ENCODE peak calls at places on chromosomes 3 and 15, in nine cellular contexts. One of them, this sample, is unnamed.
A peak's percentile ranks its signal among the peaks of the same experiment; 100 is the strongest.

GRCh38 chr15:35698978-35699377 is 153.0 kb upstream of the DPH6 start:
- DNase-seq in fibroblast of the conjunctiva: no peak
- DNase-seq in AG04450: no peak
- DNase-seq in activated CD8-positive, alpha-beta T cell treated with anti-CD3 and anti-CD28 coated beads for 36 hours: no peak
- DNase-seq in NCI-H1436 treated with DMSO at 0.1 percent for 48 hours: peak; percentile 48
- DNase-seq in caudate nucleus: no peak
- DNase-seq in activated T-cell treated with anti-CD3 and anti-CD28 coated beads for 1 hour: no peak
- DNase-seq in AG09309: no peak
- DNase-seq in stimulated activated CD4-positive, alpha-beta T cell treated with anti-CD3 and anti-CD28 coated beads, Interleukin-4, amount 100 ng/mL, for 24 hours: no peak
- DNase-seq in this sample: no peak

GRCh38 chr3:10570196-10570946 is 65.0 kb upstream of the ATP2B2 start:
- DNase-seq in fibroblast of the conjunctiva: no peak
- DNase-seq in AG04450: no peak
- DNase-seq in activated CD8-positive, alpha-beta T cell treated with anti-CD3 and anti-CD28 coated beads for 36 hours: no peak
- DNase-seq in NCI-H1436 treated with DMSO at 0.1 percent for 48 hours: no peak
- DNase-seq in caudate nucleus: peak; percentile 25
- DNase-seq in activated T-cell treated with anti-CD3 and anti-CD28 coated beads for 1 hour: no peak
- DNase-seq in AG09309: no peak
- DNase-seq in stimulated activated CD4-positive, alpha-beta T cell treated with anti-CD3 and anti-CD28 coated beads, Interleukin-4, amount 100 ng/mL, for 24 hours: no peak
- DNase-seq in this sample: no peak

GRCh38 chr3:43619593-43619992 is 2.2 kb downstream of the ANO10 start:
- DNase-seq in fibroblast of the conjunctiva: no peak
- DNase-seq in AG04450: no peak
- DNase-seq in activated CD8-positive, alpha-beta T cell treated with anti-CD3 and anti-CD28 coated beads for 36 hours: no peak
- DNase-seq in NCI-H1436 treated with DMSO at 0.1 percent for 48 hours: no peak
- DNase-seq in caudate nucleus: no peak
- DNase-seq in activated T-cell treated with anti-CD3 and anti-CD28 coated beads for 1 hour: no peak
- DNase-seq in AG09309: no peak
- DNase-seq in stimulated activated CD4-positive, alpha-beta T cell treated with anti-CD3 and anti-CD28 coated beads, Interleukin-4, amount 100 ng/mL, for 24 hours: no peak
- DNase-seq in this sample: no peak

GRCh38 chr3:16103472-16103871 is 71.0 kb upstream of the GALNT15 start:
- DNase-seq in fibroblast of the conjunctiva: no peak
- DNase-seq in AG04450: peak; percentile 74
- DNase-seq in activated CD8-positive, alpha-beta T cell treated with anti-CD3 and anti-CD28 coated beads for 36 hours: no peak
- DNase-seq in NCI-H1436 treated with DMSO at 0.1 percent for 48 hours: no peak
- DNase-seq in caudate nucleus: no peak
- DNase-seq in activated T-cell treated with anti-CD3 and anti-CD28 coated beads for 1 hour: no peak
- DNase-seq in AG09309: no peak
- DNase-seq in stimulated activated CD4-positive, alpha-beta T cell treated with anti-CD3 and anti-CD28 coated beads, Interleukin-4, amount 100 ng/mL, for 24 hours: no peak
- DNase-seq in this sample: no peak

GRCh38 chr3:32844914-32845313 is 27.1 kb downstream of the TRIM71 start:
- DNase-seq in fibroblast of the conjunctiva: no peak
- DNase-seq in AG04450: no peak
- DNase-seq in activated CD8-positive, alpha-beta T cell treated with anti-CD3 and anti-CD28 coated beads for 36 hours: no peak
- DNase-seq in NCI-H1436 treated with DMSO at 0.1 percent for 48 hours: no peak
- DNase-seq in caudate nucleus: no peak
- DNase-seq in activated T-cell treated with anti-CD3 and anti-CD28 coated beads for 1 hour: no peak
- DNase-seq in AG09309: no peak
- DNase-seq in stimulated activated CD4-positive, alpha-beta T cell treated with anti-CD3 and anti-CD28 coated beads, Interleukin-4, amount 100 ng/mL, for 24 hours: no peak
- DNase-seq in this sample: no peak

GRCh38 chr3:194537732-194538247 is 51.0 kb upstream of the ATP13A3 start:
- DNase-seq in fibroblast of the conjunctiva: no peak
- DNase-seq in AG04450: no peak
- DNase-seq in activated CD8-positive, alpha-beta T cell treated with anti-CD3 and anti-CD28 coated beads for 36 hours: no peak
- DNase-seq in NCI-H1436 treated with DMSO at 0.1 percent for 48 hours: no peak
- DNase-seq in caudate nucleus: no peak
- DNase-seq in activated T-cell treated with anti-CD3 and anti-CD28 coated beads for 1 hour: no peak
- DNase-seq in AG09309: no peak
- DNase-seq in stimulated activated CD4-positive, alpha-beta T cell treated with anti-CD3 and anti-CD28 coated beads, Interleukin-4, amount 100 ng/mL, for 24 hours: no peak
- DNase-seq in this sample: no peak

GRCh38 chr3:150605998-150606641 is 3.0 kb downstream of the SELENOT start:
- DNase-seq in fibroblast of the conjunctiva: no peak
- DNase-seq in AG04450: no peak
- DNase-seq in activated CD8-positive, alpha-beta T cell treated with anti-CD3 and anti-CD28 coated beads for 36 hours: no peak
- DNase-seq in NCI-H1436 treated with DMSO at 0.1 percent for 48 hours: no peak
- DNase-seq in caudate nucleus: no peak
- DNase-seq in activated T-cell treated with anti-CD3 and anti-CD28 coated beads for 1 hour: no peak
- DNase-seq in AG09309: no peak
- DNase-seq in stimulated activated CD4-positive, alpha-beta T cell treated with anti-CD3 and anti-CD28 coated beads, Interleukin-4, amount 100 ng/mL, for 24 hours: no peak
- DNase-seq in this sample: no peak

GRCh38 chr15:68609618-68610017 is 30.8 kb downstream of the CORO2B start:
- DNase-seq in fibroblast of the conjunctiva: peak; percentile 82
- DNase-seq in AG04450: no peak
- DNase-seq in activated CD8-positive, alpha-beta T cell treated with anti-CD3 and anti-CD28 coated beads for 36 hours: no peak
- DNase-seq in NCI-H1436 treated with DMSO at 0.1 percent for 48 hours: no peak
- DNase-seq in caudate nucleus: no peak
- DNase-seq in activated T-cell treated with anti-CD3 and anti-CD28 coated beads for 1 hour: no peak
- DNase-seq in AG09309: no peak
- DNase-seq in stimulated activated CD4-positive, alpha-beta T cell treated with anti-CD3 and anti-CD28 coated beads, Interleukin-4, amount 100 ng/mL, for 24 hours: no peak
- DNase-seq in this sample: no peak

GRCh38 chr3:113532698-113533533 is 561 bp downstream of the SIDT1 start:
- DNase-seq in fibroblast of the conjunctiva: no peak
- DNase-seq in AG04450: no peak
- DNase-seq in activated CD8-positive, alpha-beta T cell treated with anti-CD3 and anti-CD28 coated beads for 36 hours: peak; percentile 63
- DNase-seq in NCI-H1436 treated with DMSO at 0.1 percent for 48 hours: no peak
- DNase-seq in caudate nucleus: no peak
- DNase-seq in activated T-cell treated with anti-CD3 and anti-CD28 coated beads for 1 hour: peak; percentile 33
- DNase-seq in AG09309: no peak
- DNase-seq in stimulated activated CD4-positive, alpha-beta T cell treated with anti-CD3 and anti-CD28 coated beads, Interleukin-4, amount 100 ng/mL, for 24 hours: peak; percentile 46
- DNase-seq in this sample: peak; percentile 10

GRCh38 chr3:171865191-171865865 is 22.2 kb downstream of the TMEM212 start:
- DNase-seq in fibroblast of the conjunctiva: no peak
- DNase-seq in AG04450: no peak
- DNase-seq in activated CD8-positive, alpha-beta T cell treated with anti-CD3 and anti-CD28 coated beads for 36 hours: no peak
- DNase-seq in NCI-H1436 treated with DMSO at 0.1 percent for 48 hours: no peak
- DNase-seq in caudate nucleus: no peak
- DNase-seq in activated T-cell treated with anti-CD3 and anti-CD28 coated beads for 1 hour: no peak
- DNase-seq in AG09309: no peak
- DNase-seq in stimulated activated CD4-positive, alpha-beta T cell treated with anti-CD3 and anti-CD28 coated beads, Interleukin-4, amount 100 ng/mL, for 24 hours: no peak
- DNase-seq in this sample: no peak

GRCh38 chr15:71709808-71710418 is 100.4 kb upstream of the NR2E3 start:
- DNase-seq in fibroblast of the conjunctiva: no peak
- DNase-seq in AG04450: no peak
- DNase-seq in activated CD8-positive, alpha-beta T cell treated with anti-CD3 and anti-CD28 coated beads for 36 hours: no peak
- DNase-seq in NCI-H1436 treated with DMSO at 0.1 percent for 48 hours: no peak
- DNase-seq in caudate nucleus: no peak
- DNase-seq in activated T-cell treated with anti-CD3 and anti-CD28 coated beads for 1 hour: no peak
- DNase-seq in AG09309: no peak
- DNase-seq in stimulated activated CD4-positive, alpha-beta T cell treated with anti-CD3 and anti-CD28 coated beads, Interleukin-4, amount 100 ng/mL, for 24 hours: no peak
- DNase-seq in this sample: no peak

GRCh38 chr3:170751083-170751893 is 118.7 kb downstream of the RPL22L1 start:
- DNase-seq in fibroblast of the conjunctiva: peak; percentile 91
- DNase-seq in AG04450: peak; percentile 63
- DNase-seq in activated CD8-positive, alpha-beta T cell treated with anti-CD3 and anti-CD28 coated beads for 36 hours: no peak
- DNase-seq in NCI-H1436 treated with DMSO at 0.1 percent for 48 hours: no peak
- DNase-seq in caudate nucleus: no peak
- DNase-seq in activated T-cell treated with anti-CD3 and anti-CD28 coated beads for 1 hour: no peak
- DNase-seq in AG09309: peak; percentile 68
- DNase-seq in stimulated activated CD4-positive, alpha-beta T cell treated with anti-CD3 and anti-CD28 coated beads, Interleukin-4, amount 100 ng/mL, for 24 hours: no peak
- DNase-seq in this sample: no peak

GRCh38 chr15:70526221-70526973 is 237.0 kb downstream of the UACA start:
- DNase-seq in fibroblast of the conjunctiva: peak; percentile 34
- DNase-seq in AG04450: no peak
- DNase-seq in activated CD8-positive, alpha-beta T cell treated with anti-CD3 and anti-CD28 coated beads for 36 hours: peak; percentile 60
- DNase-seq in NCI-H1436 treated with DMSO at 0.1 percent for 48 hours: peak; percentile 98
- DNase-seq in caudate nucleus: no peak
- DNase-seq in activated T-cell treated with anti-CD3 and anti-CD28 coated beads for 1 hour: no peak
- DNase-seq in AG09309: peak; percentile 63
- DNase-seq in stimulated activated CD4-positive, alpha-beta T cell treated with anti-CD3 and anti-CD28 coated beads, Interleukin-4, amount 100 ng/mL, for 24 hours: peak; percentile 28
- DNase-seq in this sample: no peak

GRCh38 chr15:31197497-31198414 is 96.2 kb upstream of the TRPM1 start:
- DNase-seq in fibroblast of the conjunctiva: no peak
- DNase-seq in AG04450: no peak
- DNase-seq in activated CD8-positive, alpha-beta T cell treated with anti-CD3 and anti-CD28 coated beads for 36 hours: peak; percentile 59
- DNase-seq in NCI-H1436 treated with DMSO at 0.1 percent for 48 hours: no peak
- DNase-seq in caudate nucleus: no peak
- DNase-seq in activated T-cell treated with anti-CD3 and anti-CD28 coated beads for 1 hour: peak; percentile 39
- DNase-seq in AG09309: no peak
- DNase-seq in stimulated activated CD4-positive, alpha-beta T cell treated with anti-CD3 and anti-CD28 coated beads, Interleukin-4, amount 100 ng/mL, for 24 hours: peak; percentile 43
- DNase-seq in this sample: peak; percentile 48

GRCh38 chr15:70853855-70854668 is at the start of gene LARP6:
- DNase-seq in fibroblast of the conjunctiva: no peak
- DNase-seq in AG04450: no peak
- DNase-seq in activated CD8-positive, alpha-beta T cell treated with anti-CD3 and anti-CD28 coated beads for 36 hours: peak; percentile 13
- DNase-seq in NCI-H1436 treated with DMSO at 0.1 percent for 48 hours: no peak
- DNase-seq in caudate nucleus: peak; percentile 44
- DNase-seq in activated T-cell treated with anti-CD3 and anti-CD28 coated beads for 1 hour: no peak
- DNase-seq in AG09309: no peak
- DNase-seq in stimulated activated CD4-positive, alpha-beta T cell treated with anti-CD3 and anti-CD28 coated beads, Interleukin-4, amount 100 ng/mL, for 24 hours: no peak
- DNase-seq in this sample: no peak

GRCh38 chr3:154364849-154365248 is 40.6 kb upstream of the DHX36 start:
- DNase-seq in fibroblast of the conjunctiva: no peak
- DNase-seq in AG04450: no peak
- DNase-seq in activated CD8-positive, alpha-beta T cell treated with anti-CD3 and anti-CD28 coated beads for 36 hours: no peak
- DNase-seq in NCI-H1436 treated with DMSO at 0.1 percent for 48 hours: no peak
- DNase-seq in caudate nucleus: no peak
- DNase-seq in activated T-cell treated with anti-CD3 and anti-CD28 coated beads for 1 hour: no peak
- DNase-seq in AG09309: no peak
- DNase-seq in stimulated activated CD4-positive, alpha-beta T cell treated with anti-CD3 and anti-CD28 coated beads, Interleukin-4, amount 100 ng/mL, for 24 hours: no peak
- DNase-seq in this sample: no peak

GRCh38 chr15:65370885-65371284 is 6.9 kb downstream of the IGDCC3 start:
- DNase-seq in fibroblast of the conjunctiva: no peak
- DNase-seq in AG04450: no peak
- DNase-seq in activated CD8-positive, alpha-beta T cell treated with anti-CD3 and anti-CD28 coated beads for 36 hours: no peak
- DNase-seq in NCI-H1436 treated with DMSO at 0.1 percent for 48 hours: no peak
- DNase-seq in caudate nucleus: no peak
- DNase-seq in activated T-cell treated with anti-CD3 and anti-CD28 coated beads for 1 hour: no peak
- DNase-seq in AG09309: no peak
- DNase-seq in stimulated activated CD4-positive, alpha-beta T cell treated with anti-CD3 and anti-CD28 coated beads, Interleukin-4, amount 100 ng/mL, for 24 hours: no peak
- DNase-seq in this sample: no peak

GRCh38 chr15:84598250-84598649 is 2.6 kb upstream of the ZSCAN2 start:
- DNase-seq in fibroblast of the conjunctiva: no peak
- DNase-seq in AG04450: no peak
- DNase-seq in activated CD8-positive, alpha-beta T cell treated with anti-CD3 and anti-CD28 coated beads for 36 hours: peak; percentile 31
- DNase-seq in NCI-H1436 treated with DMSO at 0.1 percent for 48 hours: peak; percentile 0
- DNase-seq in caudate nucleus: no peak
- DNase-seq in activated T-cell treated with anti-CD3 and anti-CD28 coated beads for 1 hour: no peak
- DNase-seq in AG09309: no peak
- DNase-seq in stimulated activated CD4-positive, alpha-beta T cell treated with anti-CD3 and anti-CD28 coated beads, Interleukin-4, amount 100 ng/mL, for 24 hours: peak; percentile 8
- DNase-seq in this sample: no peak

GRCh38 chr3:12817341-12817705 is 20.8 kb downstream of the CAND2 start:
- DNase-seq in fibroblast of the conjunctiva: no peak
- DNase-seq in AG04450: no peak
- DNase-seq in activated CD8-positive, alpha-beta T cell treated with anti-CD3 and anti-CD28 coated beads for 36 hours: no peak
- DNase-seq in NCI-H1436 treated with DMSO at 0.1 percent for 48 hours: no peak
- DNase-seq in caudate nucleus: no peak
- DNase-seq in activated T-cell treated with anti-CD3 and anti-CD28 coated beads for 1 hour: no peak
- DNase-seq in AG09309: no peak
- DNase-seq in stimulated activated CD4-positive, alpha-beta T cell treated with anti-CD3 and anti-CD28 coated beads, Interleukin-4, amount 100 ng/mL, for 24 hours: no peak
- DNase-seq in this sample: no peak

GRCh38 chr15:34729886-34730285 is 24.9 kb downstream of the GJD2 start:
- DNase-seq in fibroblast of the conjunctiva: no peak
- DNase-seq in AG04450: no peak
- DNase-seq in activated CD8-positive, alpha-beta T cell treated with anti-CD3 and anti-CD28 coated beads for 36 hours: no peak
- DNase-seq in NCI-H1436 treated with DMSO at 0.1 percent for 48 hours: no peak
- DNase-seq in caudate nucleus: no peak
- DNase-seq in activated T-cell treated with anti-CD3 and anti-CD28 coated beads for 1 hour: no peak
- DNase-seq in AG09309: no peak
- DNase-seq in stimulated activated CD4-positive, alpha-beta T cell treated with anti-CD3 and anti-CD28 coated beads, Interleukin-4, amount 100 ng/mL, for 24 hours: no peak
- DNase-seq in this sample: no peak

GRCh38 chr15:40925863-40926658 is 3.1 kb upstream of the DLL4 start:
- DNase-seq in fibroblast of the conjunctiva: no peak
- DNase-seq in AG04450: no peak
- DNase-seq in activated CD8-positive, alpha-beta T cell treated with anti-CD3 and anti-CD28 coated beads for 36 hours: peak; percentile 29
- DNase-seq in NCI-H1436 treated with DMSO at 0.1 percent for 48 hours: no peak
- DNase-seq in caudate nucleus: peak; percentile 40
- DNase-seq in activated T-cell treated with anti-CD3 and anti-CD28 coated beads for 1 hour: no peak
- DNase-seq in AG09309: no peak
- DNase-seq in stimulated activated CD4-positive, alpha-beta T cell treated with anti-CD3 and anti-CD28 coated beads, Interleukin-4, amount 100 ng/mL, for 24 hours: no peak
- DNase-seq in this sample: no peak

GRCh38 chr3:125148836-125149235 is 63.7 kb downstream of the SLC12A8 start:
- DNase-seq in fibroblast of the conjunctiva: no peak
- DNase-seq in AG04450: no peak
- DNase-seq in activated CD8-positive, alpha-beta T cell treated with anti-CD3 and anti-CD28 coated beads for 36 hours: peak; percentile 37
- DNase-seq in NCI-H1436 treated with DMSO at 0.1 percent for 48 hours: no peak
- DNase-seq in caudate nucleus: no peak
- DNase-seq in activated T-cell treated with anti-CD3 and anti-CD28 coated beads for 1 hour: no peak
- DNase-seq in AG09309: no peak
- DNase-seq in stimulated activated CD4-positive, alpha-beta T cell treated with anti-CD3 and anti-CD28 coated beads, Interleukin-4, amount 100 ng/mL, for 24 hours: no peak
- DNase-seq in this sample: no peak

GRCh38 chr3:126419151-126419703 is 24.5 kb downstream of the CFAP100 start:
- DNase-seq in fibroblast of the conjunctiva: no peak
- DNase-seq in AG04450: no peak
- DNase-seq in activated CD8-positive, alpha-beta T cell treated with anti-CD3 and anti-CD28 coated beads for 36 hours: no peak
- DNase-seq in NCI-H1436 treated with DMSO at 0.1 percent for 48 hours: no peak
- DNase-seq in caudate nucleus: no peak
- DNase-seq in activated T-cell treated with anti-CD3 and anti-CD28 coated beads for 1 hour: no peak
- DNase-seq in AG09309: no peak
- DNase-seq in stimulated activated CD4-positive, alpha-beta T cell treated with anti-CD3 and anti-CD28 coated beads, Interleukin-4, amount 100 ng/mL, for 24 hours: no peak
- DNase-seq in this sample: no peak

GRCh38 chr15:48560321-48561051 is 85.0 kb downstream of the FBN1 start:
- DNase-seq in fibroblast of the conjunctiva: peak; percentile 73
- DNase-seq in AG04450: no peak
- DNase-seq in activated CD8-positive, alpha-beta T cell treated with anti-CD3 and anti-CD28 coated beads for 36 hours: no peak
- DNase-seq in NCI-H1436 treated with DMSO at 0.1 percent for 48 hours: no peak
- DNase-seq in caudate nucleus: no peak
- DNase-seq in activated T-cell treated with anti-CD3 and anti-CD28 coated beads for 1 hour: no peak
- DNase-seq in AG09309: no peak
- DNase-seq in stimulated activated CD4-positive, alpha-beta T cell treated with anti-CD3 and anti-CD28 coated beads, Interleukin-4, amount 100 ng/mL, for 24 hours: no peak
- DNase-seq in this sample: no peak

GRCh38 chr3:16055606-16056209 is 118.8 kb upstream of the GALNT15 start:
- DNase-seq in fibroblast of the conjunctiva: no peak
- DNase-seq in AG04450: no peak
- DNase-seq in activated CD8-positive, alpha-beta T cell treated with anti-CD3 and anti-CD28 coated beads for 36 hours: no peak
- DNase-seq in NCI-H1436 treated with DMSO at 0.1 percent for 48 hours: no peak
- DNase-seq in caudate nucleus: no peak
- DNase-seq in activated T-cell treated with anti-CD3 and anti-CD28 coated beads for 1 hour: no peak
- DNase-seq in AG09309: no peak
- DNase-seq in stimulated activated CD4-positive, alpha-beta T cell treated with anti-CD3 and anti-CD28 coated beads, Interleukin-4, amount 100 ng/mL, for 24 hours: no peak
- DNase-seq in this sample: no peak

GRCh38 chr3:184568918-184569829 is 7.6 kb downstream of the EPHB3 start:
- DNase-seq in fibroblast of the conjunctiva: peak; percentile 97
- DNase-seq in AG04450: peak; percentile 95
- DNase-seq in activated CD8-positive, alpha-beta T cell treated with anti-CD3 and anti-CD28 coated beads for 36 hours: peak; percentile 24
- DNase-seq in NCI-H1436 treated with DMSO at 0.1 percent for 48 hours: no peak
- DNase-seq in caudate nucleus: peak; percentile 45
- DNase-seq in activated T-cell treated with anti-CD3 and anti-CD28 coated beads for 1 hour: no peak
- DNase-seq in AG09309: peak; percentile 94
- DNase-seq in stimulated activated CD4-positive, alpha-beta T cell treated with anti-CD3 and anti-CD28 coated beads, Interleukin-4, amount 100 ng/mL, for 24 hours: peak; percentile 16
- DNase-seq in this sample: no peak

GRCh38 chr15:66720206-66721010 is 18.4 kb downstream of the SMAD6 start:
- DNase-seq in fibroblast of the conjunctiva: no peak
- DNase-seq in AG04450: no peak
- DNase-seq in activated CD8-positive, alpha-beta T cell treated with anti-CD3 and anti-CD28 coated beads for 36 hours: peak; percentile 69
- DNase-seq in NCI-H1436 treated with DMSO at 0.1 percent for 48 hours: no peak
- DNase-seq in caudate nucleus: no peak
- DNase-seq in activated T-cell treated with anti-CD3 and anti-CD28 coated beads for 1 hour: no peak
- DNase-seq in AG09309: peak; percentile 61
- DNase-seq in stimulated activated CD4-positive, alpha-beta T cell treated with anti-CD3 and anti-CD28 coated beads, Interleukin-4, amount 100 ng/mL, for 24 hours: no peak
- DNase-seq in this sample: no peak

GRCh38 chr15:69533504-69533903 is 80.9 kb downstream of the RPLP1 start:
- DNase-seq in fibroblast of the conjunctiva: no peak
- DNase-seq in AG04450: no peak
- DNase-seq in activated CD8-positive, alpha-beta T cell treated with anti-CD3 and anti-CD28 coated beads for 36 hours: no peak
- DNase-seq in NCI-H1436 treated with DMSO at 0.1 percent for 48 hours: no peak
- DNase-seq in caudate nucleus: no peak
- DNase-seq in activated T-cell treated with anti-CD3 and anti-CD28 coated beads for 1 hour: no peak
- DNase-seq in AG09309: no peak
- DNase-seq in stimulated activated CD4-positive, alpha-beta T cell treated with anti-CD3 and anti-CD28 coated beads, Interleukin-4, amount 100 ng/mL, for 24 hours: no peak
- DNase-seq in this sample: no peak

GRCh38 chr3:159882784-159883779 is 105.6 kb upstream of the IL12A start:
- DNase-seq in fibroblast of the conjunctiva: peak; percentile 30
- DNase-seq in AG04450: peak; percentile 84
- DNase-seq in activated CD8-positive, alpha-beta T cell treated with anti-CD3 and anti-CD28 coated beads for 36 hours: no peak
- DNase-seq in NCI-H1436 treated with DMSO at 0.1 percent for 48 hours: peak; percentile 71
- DNase-seq in caudate nucleus: no peak
- DNase-seq in activated T-cell treated with anti-CD3 and anti-CD28 coated beads for 1 hour: no peak
- DNase-seq in AG09309: no peak
- DNase-seq in stimulated activated CD4-positive, alpha-beta T cell treated with anti-CD3 and anti-CD28 coated beads, Interleukin-4, amount 100 ng/mL, for 24 hours: no peak
- DNase-seq in this sample: no peak

GRCh38 chr3:140715035-140715434 is 37.2 kb downstream of the TRIM42 start:
- DNase-seq in fibroblast of the conjunctiva: no peak
- DNase-seq in AG04450: no peak
- DNase-seq in activated CD8-positive, alpha-beta T cell treated with anti-CD3 and anti-CD28 coated beads for 36 hours: no peak
- DNase-seq in NCI-H1436 treated with DMSO at 0.1 percent for 48 hours: no peak
- DNase-seq in caudate nucleus: no peak
- DNase-seq in activated T-cell treated with anti-CD3 and anti-CD28 coated beads for 1 hour: no peak
- DNase-seq in AG09309: no peak
- DNase-seq in stimulated activated CD4-positive, alpha-beta T cell treated with anti-CD3 and anti-CD28 coated beads, Interleukin-4, amount 100 ng/mL, for 24 hours: no peak
- DNase-seq in this sample: no peak

GRCh38 chr3:49500408-49501257 is 30.6 kb downstream of the DAG1 start:
- DNase-seq in fibroblast of the conjunctiva: peak; percentile 97
- DNase-seq in AG04450: peak; percentile 87
- DNase-seq in activated CD8-positive, alpha-beta T cell treated with anti-CD3 and anti-CD28 coated beads for 36 hours: no peak
- DNase-seq in NCI-H1436 treated with DMSO at 0.1 percent for 48 hours: no peak
- DNase-seq in caudate nucleus: no peak
- DNase-seq in activated T-cell treated with anti-CD3 and anti-CD28 coated beads for 1 hour: no peak
- DNase-seq in AG09309: peak; percentile 96
- DNase-seq in stimulated activated CD4-positive, alpha-beta T cell treated with anti-CD3 and anti-CD28 coated beads, Interleukin-4, amount 100 ng/mL, for 24 hours: no peak
- DNase-seq in this sample: no peak